ENCODE peak calls at places on chromosomes 13 and 19, in eight cellular contexts. K, J, F, U, M, O, L and T are unnamed samples.
A peak's percentile ranks its signal among the peaks of the same experiment; 100 is the strongest.

GRCh38 chr13:29901714-29902631 is 51.6 kb upstream of the UBL3 start:
- DNase-seq in K (peak; percentile 97), J (peak; percentile 86), F (peak; percentile 92), U (peak; percentile 37), M (no peak), O (peak; percentile 16), L (no peak), T (peak; percentile 60)

GRCh38 chr13:76609643-76610042 is 276.6 kb downstream of the KCTD12 start:
- DNase-seq in K (no peak), J (peak; percentile 3), F (no peak), U (no peak), M (no peak), O (no peak), L (no peak), T (no peak)

GRCh38 chr13:33514362-33514761 is 228.8 kb upstream of the STARD13 start:
- DNase-seq in K (no peak), J (no peak), F (no peak), U (no peak), M (peak; percentile 53), O (no peak), L (no peak), T (no peak)

GRCh38 chr19:1206733-1207301 is 1.2 kb downstream of the STK11 start:
- DNase-seq in K (no peak), J (peak; percentile 29), F (no peak), U (peak; percentile 21), M (peak; percentile 27), O (peak; percentile 14), L (no peak), T (peak; percentile 29)

GRCh38 chr13:19182536-19182935 is 912 bp upstream of the TUBA3C start:
- DNase-seq in K (no peak), J (no peak), F (no peak), U (no peak), M (no peak), O (no peak), L (no peak), T (no peak)

GRCh38 chr19:13633109-13633508 is 126.8 kb upstream of the CACNA1A start:
- DNase-seq in K (peak; percentile 79), J (no peak), F (no peak), U (no peak), M (peak; percentile 49), O (no peak), L (no peak), T (no peak)

GRCh38 chr13:25688524-25688923 is 316.8 kb downstream of the ATP8A2 start:
- DNase-seq in K (no peak), J (no peak), F (no peak), U (no peak), M (no peak), O (no peak), L (no peak), T (no peak)

GRCh38 chr19:40737102-40737644 is 13.1 kb downstream of the ACTMAP start:
- DNase-seq in K (no peak), J (no peak), F (no peak), U (no peak), M (no peak), O (no peak), L (no peak), T (no peak)

GRCh38 chr19:4012092-4012974 is 4.8 kb downstream of the PIAS4 start:
- DNase-seq in K (no peak), J (no peak), F (no peak), U (no peak), M (no peak), O (no peak), L (no peak), T (no peak)

GRCh38 chr13:112962911-112963625 is 5.9 kb upstream of the MCF2L start:
- DNase-seq in K (no peak), J (no peak), F (no peak), U (no peak), M (no peak), O (no peak), L (no peak), T (no peak)

GRCh38 chr19:58554494-58555368 is at the start of gene CHMP2A:
- DNase-seq in K (peak; percentile 95), J (peak; percentile 81), F (peak; percentile 93), U (peak; percentile 98), M (peak; percentile 99), O (peak; percentile 96), L (peak; percentile 99), T (peak; percentile 99)

GRCh38 chr13:63088226-63088625 is 1672.6 kb upstream of the PCDH20 start:
- DNase-seq in K (peak; percentile 59), J (no peak), F (no peak), U (no peak), M (no peak), O (no peak), L (no peak), T (no peak)

GRCh38 chr13:98214707-98215106 is 37.6 kb upstream of the RNF113B start:
- DNase-seq in K (no peak), J (peak; percentile 85), F (peak; percentile 44), U (no peak), M (no peak), O (no peak), L (no peak), T (no peak)

GRCh38 chr13:39462456-39462855 is 140.5 kb downstream of the LHFPL6 start:
- DNase-seq in K (no peak), J (peak; percentile 78), F (peak; percentile 59), U (no peak), M (no peak), O (no peak), L (no peak), T (no peak)

GRCh38 chr13:46490129-46490528 is 62.8 kb upstream of the LRCH1 start:
- DNase-seq in K (no peak), J (no peak), F (no peak), U (no peak), M (no peak), O (no peak), L (no peak), T (no peak)

GRCh38 chr13:44129418-44129817 is 244.2 kb upstream of the SERP2 start:
- DNase-seq in K (no peak), J (no peak), F (no peak), U (no peak), M (no peak), O (no peak), L (no peak), T (no peak)

GRCh38 chr19:19409235-19410030 is 4.0 kb downstream of the GATAD2A start:
- DNase-seq in K (no peak), J (peak; percentile 71), F (peak; percentile 64), U (peak; percentile 27), M (no peak), O (no peak), L (no peak), T (peak; percentile 61)

GRCh38 chr13:77374786-77375185 is 47.9 kb upstream of the MYCBP2 start:
- DNase-seq in K (no peak), J (no peak), F (no peak), U (no peak), M (no peak), O (no peak), L (no peak), T (no peak)

GRCh38 chr13:41916173-41916954 is 44.5 kb downstream of the VWA8 start:
- DNase-seq in K (peak; percentile 95), J (peak; percentile 74), F (peak; percentile 82), U (no peak), M (no peak), O (no peak), L (no peak), T (no peak)

GRCh38 chr13:107457686-107458085 is 757.6 kb downstream of the LIG4 start:
- DNase-seq in K (no peak), J (no peak), F (no peak), U (no peak), M (no peak), O (no peak), L (no peak), T (no peak)

GRCh38 chr19:3324405-3324856 is 42.0 kb upstream of the NFIC start:
- DNase-seq in K (no peak), J (no peak), F (no peak), U (peak; percentile 71), M (peak; percentile 73), O (peak; percentile 63), L (peak; percentile 75), T (peak; percentile 40)

GRCh38 chr19:13082192-13083007 is 20.3 kb downstream of the LYL1 start:
- DNase-seq in K (peak; percentile 62), J (peak; percentile 4), F (no peak), U (no peak), M (peak; percentile 71), O (no peak), L (no peak), T (no peak)

GRCh38 chr19:4910594-4911273 is 1.4 kb downstream of the UHRF1 start:
- DNase-seq in K (peak; percentile 64), J (peak; percentile 18), F (no peak), U (no peak), M (no peak), O (peak; percentile 2), L (no peak), T (no peak)

GRCh38 chr19:839146-839872 is 1.5 kb upstream of the PRTN3 start:
- DNase-seq in K (no peak), J (no peak), F (no peak), U (no peak), M (no peak), O (no peak), L (no peak), T (no peak)

GRCh38 chr19:16051254-16052025 is 24.9 kb upstream of the TPM4 start:
- DNase-seq in K (no peak), J (peak; percentile 28), F (peak; percentile 26), U (peak; percentile 33), M (peak; percentile 50), O (peak; percentile 31), L (no peak), T (peak; percentile 61)